ENCODE peak calls at places on chromosomes 6 and 20, in six cellular contexts. E, R, V, Y, M and G are unnamed samples.

GRCh38 chr20:37821691-37822655 is 81.0 kb upstream of the VSTM2L start:
- DNase-seq in E (no peak), M (peak; percentile 82), R (peak; percentile 90), Y (no peak), V (no peak), G (no peak)

GRCh38 chr20:23670361-23670760 is 18.5 kb downstream of the CST4 start:
- DNase-seq in M (no peak), R (no peak), E (no peak), V (no peak), Y (no peak), G (no peak)

GRCh38 chr6:157406666-157407065 is 25.7 kb downstream of the ZDHHC14 start:
- DNase-seq in Y (no peak), V (no peak), R (no peak), M (no peak), E (no peak), G (no peak)

GRCh38 chr6:25866011-25866410 is 8.0 kb downstream of the SLC17A3 start:
- DNase-seq in M (no peak), V (no peak), R (no peak), Y (no peak), E (no peak), G (no peak)

GRCh38 chr6:113306552-113307145 is 550.5 kb upstream of the MARCKS start:
- DNase-seq in Y (peak; percentile 44), V (peak; percentile 66), E (peak; percentile 78), R (no peak), M (peak; percentile 51), G (peak; percentile 64)

GRCh38 chr20:11166716-11167115 is 492.9 kb upstream of the JAG1 start:
- DNase-seq in V (no peak), E (no peak), Y (no peak), R (no peak), M (peak; percentile 50), G (no peak)

GRCh38 chr20:51128198-51128597 is 105.3 kb upstream of the KCNG1 start:
- DNase-seq in M (peak; percentile 57), R (peak; percentile 84), V (no peak), E (no peak), Y (no peak), G (no peak)

GRCh38 chr6:30965140-30965601 is 18.3 kb upstream of the MUC21 start:
- DNase-seq in Y (no peak), R (no peak), E (no peak), M (no peak), V (no peak), G (no peak)

GRCh38 chr6:142763205-142763604 is 181.8 kb downstream of the HIVEP2 start:
- DNase-seq in V (no peak), E (no peak), R (no peak), Y (no peak), M (no peak), G (no peak)

GRCh38 chr6:25220853-25221252 is 58.3 kb upstream of the CARMIL1 start:
- DNase-seq in M (no peak), V (no peak), E (no peak), Y (no peak), R (no peak), G (peak; percentile 10)

GRCh38 chr6:139514819-139515218 is 140.4 kb upstream of the CITED2 start:
- DNase-seq in E (no peak), Y (no peak), V (no peak), R (no peak), M (no peak), G (no peak)

GRCh38 chr6:157885211-157885788 is 62.3 kb downstream of the SNX9 start:
- DNase-seq in M (no peak), R (no peak), E (no peak), V (no peak), Y (no peak), G (no peak)

GRCh38 chr6:125924169-125924568 is 32.4 kb upstream of the HINT3 start:
- DNase-seq in V (no peak), E (no peak), R (no peak), Y (no peak), M (no peak), G (no peak)

GRCh38 chr6:158086706-158087518 is 81.2 kb downstream of the SERAC1 start:
- DNase-seq in Y (no peak), V (peak; percentile 89), E (peak; percentile 85), R (peak; percentile 39), M (no peak), G (no peak)

GRCh38 chr6:20919677-20920385 is 385.6 kb downstream of the CDKAL1 start:
- DNase-seq in Y (no peak), M (no peak), E (no peak), R (no peak), V (no peak), G (no peak)

GRCh38 chr6:7920425-7920824 is 9.8 kb upstream of the TXNDC5 start:
- DNase-seq in R (no peak), Y (no peak), M (no peak), V (no peak), E (no peak), G (no peak)

GRCh38 chr20:45254867-45255266 is 503 bp upstream of the SLPI start:
- DNase-seq in V (no peak), M (peak; percentile 84), R (peak; percentile 30), E (no peak), Y (no peak), G (peak; percentile 46)

GRCh38 chr6:112282217-112282616 is 27.9 kb upstream of the LAMA4 start:
- DNase-seq in E (no peak), M (peak; percentile 79), V (peak; percentile 44), R (peak; percentile 71), Y (peak; percentile 41), G (no peak)

GRCh38 chr20:41031243-41031619 is 2.6 kb downstream of the TOP1 start:
- DNase-seq in E (no peak), R (no peak), Y (no peak), M (no peak), V (no peak), G (no peak)

GRCh38 chr6:129875610-129876515 is 14.7 kb upstream of the TMEM244 start:
- DNase-seq in E (no peak), Y (no peak), R (no peak), M (no peak), V (no peak), G (no peak)

GRCh38 chr6:39778581-39779270 is 13.4 kb upstream of the DAAM2 start:
- DNase-seq in V (no peak), Y (no peak), M (no peak), E (no peak), R (no peak), G (no peak)

GRCh38 chr20:57258055-57258454 is 8.4 kb downstream of the BMP7 start:
- DNase-seq in E (no peak), V (no peak), M (no peak), R (no peak), Y (no peak), G (no peak)
- H3K4me1 ChIP-seq in E (no peaks in the 10 kb centered on the region), V (no peaks in the 10 kb centered on the region), M (peaks cover 61% of the 10 kb centered on the region), R (no peaks in the 10 kb centered on the region), Y (no peaks in the 10 kb centered on the region), G (no peaks in the 10 kb centered on the region)

DNA sequence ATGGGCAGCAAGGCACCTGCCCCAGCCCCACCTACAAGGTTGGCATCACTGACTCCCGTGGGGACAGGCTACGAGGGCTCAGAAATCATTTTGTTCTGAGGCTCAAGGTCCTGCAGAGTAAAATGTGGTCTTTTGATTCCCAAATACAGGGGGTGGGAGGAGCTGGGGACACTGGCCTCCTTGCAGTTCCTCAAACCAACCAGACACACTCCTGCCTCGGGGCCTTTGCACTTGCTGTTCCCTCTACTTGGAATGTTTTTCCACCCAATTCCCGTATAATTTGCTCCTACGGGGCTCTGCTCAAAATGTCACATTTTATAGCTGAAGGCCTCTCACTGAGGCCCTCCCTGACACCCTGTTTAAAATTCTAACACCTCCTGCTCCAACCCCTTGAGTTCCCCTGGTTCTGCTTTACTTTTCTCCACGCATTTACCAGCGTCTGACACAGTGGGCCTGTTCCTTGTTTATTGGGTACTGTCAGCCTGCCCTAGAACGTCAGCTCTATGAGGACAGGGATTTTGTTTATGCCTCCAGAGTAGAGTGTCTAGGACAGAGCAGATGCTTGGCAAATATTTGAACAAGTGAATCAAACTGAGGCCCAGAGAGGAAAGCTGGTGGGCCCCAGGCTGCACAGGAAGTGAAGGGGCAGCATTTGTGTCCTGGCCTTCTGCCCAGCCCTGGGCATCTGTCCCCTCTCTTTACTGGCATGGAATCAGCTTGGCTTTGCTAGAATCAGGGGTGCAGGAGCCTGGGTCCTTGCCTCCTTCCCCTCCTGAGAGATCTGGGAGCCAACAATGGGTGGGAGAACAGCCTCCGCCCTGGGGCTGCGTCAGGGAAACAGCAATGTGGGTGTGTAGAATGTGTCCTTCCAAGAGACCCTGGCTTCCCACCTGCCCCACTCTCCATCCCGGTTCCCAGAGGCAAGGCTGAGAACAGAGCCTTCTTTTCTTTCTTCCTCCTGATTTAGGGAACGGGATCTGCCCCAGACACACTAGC is 18.5 kb downstream of the NOL4L start:
- DNase-seq in E (no peak), V (no peak), R (no peak), M (no peak), Y (no peak), G (no peak)
- H3K4me1 ChIP-seq in E (no peaks in the 10 kb centered on the region), V (no peaks in the 10 kb centered on the region), R (no peaks in the 10 kb centered on the region), M (peaks cover 16% of the 10 kb centered on the region), Y (no peaks in the 10 kb centered on the region), G (no peaks in the 10 kb centered on the region)

GRCh38 chr6:109456283-109456583 is 661 bp upstream of the MICAL1 start:
- DNase-seq in E (no peak), M (no peak), R (peak; percentile 82), V (no peak), Y (no peak), G (no peak)

GRCh38 chr6:109457596-109457996 is 2.0 kb upstream of the MICAL1 start:
- DNase-seq in M (no peak), E (no peak), V (no peak), Y (no peak), R (no peak), G (no peak)

GRCh38 chr6:109456710-109457595 is 1.4 kb upstream of the MICAL1 start:
- DNase-seq in E (peak; percentile 86), M (peak; percentile 73), V (no peak), R (peak; percentile 78), Y (peak; percentile 76), G (no peak)

GRCh38 chr6:109460161-109460830 is 4.7 kb upstream of the MICAL1 start:
- DNase-seq in V (no peak), R (no peak), M (no peak), E (no peak), Y (no peak), G (no peak)

GRCh38 chr6:109458774-109459531 is 3.4 kb upstream of the MICAL1 start:
- DNase-seq in V (no peak), E (no peak), R (peak; percentile 66), Y (no peak), M (no peak), G (no peak)
- H3K4me1 ChIP-seq in V (peaks cover 3% of the 10 kb centered on the region), E (no peaks in the 10 kb centered on the region), R (peaks cover 4% of the 10 kb centered on the region), Y (peaks cover 25% of the 10 kb centered on the region), M (no peaks in the 10 kb centered on the region), G (no peaks in the 10 kb centered on the region)

GRCh38 chr20:842547-842940 is 9.0 kb downstream of the FAM110A start:
- DNase-seq in M (no peak), R (no peak), E (no peak), V (no peak), Y (no peak), G (no peak)
- H3K4me1 ChIP-seq in M (peaks cover 33% of the 10 kb centered on the region), R (no peaks in the 10 kb centered on the region), E (no peaks in the 10 kb centered on the region), V (peaks cover 5% of the 10 kb centered on the region), Y (peaks cover 7% of the 10 kb centered on the region), G (peaks cover 17% of the 10 kb centered on the region)

DNA sequence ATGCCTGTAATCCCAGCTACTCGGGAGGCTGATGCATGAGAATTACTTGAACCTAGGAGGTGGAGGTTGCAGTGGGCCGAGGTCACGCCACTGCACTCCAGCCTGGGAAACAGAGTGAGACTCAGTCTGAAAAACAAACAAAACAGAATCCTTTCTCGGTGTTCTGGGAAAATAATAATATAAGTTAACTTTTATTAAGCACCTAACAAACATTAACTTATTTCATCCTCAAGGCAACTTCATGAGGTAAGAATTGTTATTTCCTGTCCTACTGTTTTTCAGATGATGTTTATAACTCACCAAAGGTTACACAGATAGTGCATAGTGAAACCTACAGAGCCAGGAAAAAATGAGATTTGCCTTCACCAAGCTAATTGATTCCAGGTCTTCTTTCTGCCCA is 221.4 kb downstream of the PHACTR1 start:
- DNase-seq in E (no peak), M (no peak), Y (no peak), V (no peak), R (no peak), G (no peak)
- H3K4me1 ChIP-seq in E (no peaks in the 10 kb centered on the region), M (peaks cover 17% of the 10 kb centered on the region), Y (no peaks in the 10 kb centered on the region), V (no peaks in the 10 kb centered on the region), R (no peaks in the 10 kb centered on the region), G (no peaks in the 10 kb centered on the region)